ENCODE peak calls at places on chromosomes 6 and 20, in ten cellular contexts. K is foreskin fibroblast, D is spleen, G is neural crest cell, L is astrocyte of the cerebellum, S is Calu3, N is sigmoid colon, R is pancreas, Q is PC-9, Y is fibroblast of lung. X is an unnamed sample.
A peak's percentile ranks its signal among the peaks of the same experiment; 100 is the strongest.

GRCh38 chr6:30130887-30131862 is 4.8 kb upstream of the TRIM40 start:
- DNase-seq in S (peak; percentile 79), K (peak; percentile 93), L (peak; percentile 72), D (peak; percentile 77), G (peak; percentile 56), Q (peak; percentile 80), Y (peak; percentile 79), R (no peak), N (peak; percentile 82), X (peak; percentile 36)

GRCh38 chr20:10667077-10667401 is 6.8 kb downstream of the JAG1 start:
- DNase-seq in Y (peak; percentile 70), G (no peak), S (no peak), R (peak; percentile 72), D (peak; percentile 82), K (no peak), L (no peak), Q (no peak), N (no peak), X (no peak)

GRCh38 chr6:129567374-129567773 is 142.6 kb downstream of the ARHGAP18 start:
- DNase-seq in G (no peak), R (no peak), N (no peak), L (no peak), K (no peak), Y (no peak), S (peak; percentile 35), Q (no peak), D (no peak), X (no peak)

GRCh38 chr6:23176883-23177282 is 607.5 kb downstream of the HDGFL1 start:
- DNase-seq in S (no peak), N (no peak), K (peak; percentile 76), G (no peak), Q (no peak), Y (no peak), D (no peak), L (no peak), R (no peak), X (no peak)

GRCh38 chr6:20833881-20834515 is 299.7 kb downstream of the CDKAL1 start:
- DNase-seq in L (no peak), G (no peak), S (no peak), Y (no peak), R (no peak), D (no peak), N (no peak), Q (no peak), K (no peak), X (no peak)

GRCh38 chr20:56359212-56360132 is 698 bp downstream of the FAM210B start:
- DNase-seq in D (peak; percentile 86), Q (peak; percentile 56), G (peak; percentile 54), L (peak; percentile 45), Y (peak; percentile 81), S (peak; percentile 17), N (peak; percentile 78), K (peak; percentile 82), R (peak; percentile 71), X (no peak)

GRCh38 chr20:45406260-45407066 is 1.6 kb upstream of the DBNDD2 start:
- DNase-seq in Q (peak; percentile 52), L (no peak), N (peak; percentile 91), Y (peak; percentile 15), D (peak; percentile 85), S (peak; percentile 84), R (peak; percentile 88), G (peak; percentile 42), K (peak; percentile 64), X (no peak)

GRCh38 chr6:51152594-51152993 is 333.9 kb downstream of the TFAP2B start:
- DNase-seq in D (no peak), R (no peak), G (no peak), K (no peak), Y (no peak), L (no peak), Q (no peak), N (no peak), S (no peak), X (no peak)

DNA sequence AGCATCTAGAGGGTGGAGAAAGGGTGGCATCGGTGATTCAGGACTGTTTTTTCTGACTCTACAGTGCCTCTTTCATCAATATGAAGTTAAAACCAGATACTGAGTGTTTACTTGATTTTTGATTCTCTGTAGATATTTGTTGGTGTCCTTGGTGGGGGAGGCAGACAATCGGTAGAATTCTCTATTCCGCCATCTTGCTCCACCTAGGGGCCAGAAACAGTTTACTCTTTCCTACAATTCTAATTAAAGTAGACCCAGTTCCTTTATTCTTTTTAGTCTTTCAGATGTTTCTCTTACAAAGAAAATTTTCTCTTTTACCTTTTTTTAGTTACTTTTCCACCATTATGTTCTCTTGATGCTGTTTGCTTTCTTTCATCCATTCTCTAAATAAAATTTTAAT is 162.1 kb upstream of the RAB32 start:
- DNase-seq in G (no peak), L (no peak), Q (no peak), Y (no peak), R (no peak), K (peak; percentile 7), N (no peak), D (no peak), S (no peak), X (no peak)
- TF ChIP-seq CTCF in G (peak; percentile 19), L (peak; percentile 20), Q (peak; percentile 35), Y (no peak), R (no peak), K (peak; percentile 11), N (no peak), D (no peak), S (no peak), X (no peak)

DNA sequence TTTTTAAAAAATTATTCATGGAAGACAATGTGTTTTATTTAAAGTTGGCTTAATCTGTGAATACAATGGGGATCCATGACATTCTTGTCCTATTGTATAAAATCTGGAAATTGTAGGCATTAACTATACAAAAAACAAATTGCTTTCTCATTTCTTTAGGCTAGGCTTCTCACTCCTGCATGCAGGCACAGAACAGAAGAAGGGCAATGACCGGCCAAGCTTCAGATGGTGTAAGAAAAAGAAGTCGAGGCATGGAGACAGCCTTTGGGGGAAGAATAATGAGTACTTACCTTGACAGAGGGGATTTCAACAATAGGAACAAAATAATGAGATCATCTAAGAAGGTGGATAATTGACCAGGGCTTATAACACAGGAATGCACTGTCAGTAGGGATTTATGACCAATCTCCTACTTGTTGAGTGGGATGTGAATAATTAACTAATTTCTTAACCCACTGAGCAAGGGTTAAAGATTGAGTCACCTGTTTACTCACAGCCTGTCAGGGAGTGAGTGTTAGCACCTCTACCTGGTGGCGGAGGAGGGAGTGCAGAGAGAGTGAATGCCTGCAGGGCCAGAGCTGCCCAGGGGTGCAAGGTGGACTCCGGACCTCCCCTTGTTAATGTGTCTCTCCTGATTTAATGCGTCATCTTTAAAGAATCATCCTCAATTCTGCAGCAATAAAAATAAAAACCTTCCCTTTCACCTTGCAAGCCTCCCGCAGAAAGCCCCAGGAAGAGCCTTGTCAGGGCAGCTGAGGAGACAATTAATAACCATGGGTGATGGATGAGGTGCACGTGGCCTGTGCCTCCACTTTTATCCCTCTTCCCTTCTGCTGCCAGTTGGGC is 3.9 kb downstream of the SLC22A2 start:
- DNase-seq in D (no peak), N (no peak), Q (peak; percentile 69), R (no peak), S (peak; percentile 86), L (no peak), K (no peak), Y (no peak), G (no peak), X (no peak)
- TF ChIP-seq CTCF in D (no peak), N (no peak), Q (no peak), R (no peak), S (no peak), L (no peak), K (no peak), Y (no peak), G (no peak), X (no peak)

GRCh38 chr6:134921276-134921979 is 28.5 kb downstream of the ALDH8A1 start:
- DNase-seq in Y (no peak), D (no peak), L (no peak), K (peak; percentile 47), N (no peak), S (no peak), Q (no peak), G (no peak), R (no peak), X (no peak)

GRCh38 chr6:134920422-134920821 is 29.5 kb downstream of the ALDH8A1 start:
- DNase-seq in R (no peak), N (no peak), Q (peak; percentile 67), D (no peak), G (no peak), K (no peak), Y (peak; percentile 13), S (no peak), L (no peak), X (no peak)

GRCh38 chr6:134921980-134922313 is 28.0 kb downstream of the ALDH8A1 start:
- DNase-seq in Y (peak; percentile 20), D (no peak), L (no peak), K (no peak), Q (no peak), N (no peak), R (no peak), S (no peak), G (no peak), X (no peak)

GRCh38 chr6:134918418-134918961 is 31.4 kb downstream of the ALDH8A1 start:
- DNase-seq in N (no peak), Q (no peak), Y (no peak), K (no peak), S (no peak), G (no peak), R (no peak), D (no peak), L (no peak), X (no peak)
- TF ChIP-seq CTCF in N (no peak), Q (no peak), Y (no peak), K (no peak), S (no peak), G (no peak), R (no peak), D (no peak), L (no peak), X (no peak)

GRCh38 chr20:62039738-62040137 is 25.9 kb downstream of the TAF4 start:
- DNase-seq in R (no peak), K (no peak), Y (peak; percentile 34), G (no peak), L (no peak), N (no peak), D (no peak), Q (no peak), S (no peak), X (no peak)

GRCh38 chr20:62040933-62041332 is 24.7 kb downstream of the TAF4 start:
- DNase-seq in N (no peak), K (no peak), Q (no peak), D (peak; percentile 38), R (no peak), Y (no peak), G (no peak), S (no peak), L (no peak), X (no peak)

GRCh38 chr20:62042025-62042820 is 23.5 kb downstream of the TAF4 start:
- DNase-seq in G (no peak), R (no peak), Q (no peak), Y (no peak), L (no peak), K (no peak), D (peak; percentile 43), N (no peak), S (no peak), X (no peak)

GRCh38 chr20:62043131-62043914 is 22.4 kb downstream of the TAF4 start:
- DNase-seq in R (no peak), N (no peak), G (no peak), L (no peak), K (peak; percentile 53), Q (no peak), D (peak; percentile 72), Y (no peak), S (no peak), X (no peak)

DNA sequence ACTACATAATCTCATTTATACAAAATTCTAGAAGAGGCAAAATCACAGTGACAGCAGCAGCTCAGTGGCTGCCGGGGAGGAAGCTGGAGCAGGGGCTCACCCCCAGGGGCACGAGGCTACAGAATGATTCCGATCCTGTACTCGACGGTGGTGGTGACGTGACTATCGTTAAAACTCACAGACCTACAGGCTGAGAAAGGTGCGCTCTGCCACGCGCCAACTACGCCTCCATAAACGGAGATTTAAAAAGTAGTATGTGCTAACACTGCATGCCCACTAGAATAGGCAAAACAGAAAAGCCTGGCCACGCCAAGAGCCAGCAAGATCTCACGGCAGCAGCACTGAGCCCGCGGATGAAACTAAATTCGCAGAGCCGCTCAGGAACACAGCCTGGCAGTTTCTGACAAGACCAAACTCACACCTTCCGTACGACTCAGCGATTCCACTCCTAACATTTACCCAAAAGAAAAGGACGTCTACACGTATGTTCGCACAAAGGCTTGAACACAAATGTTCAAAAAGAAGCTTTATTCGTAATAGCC is 25.2 kb downstream of the TAF4 start:
- DNase-seq in D (peak; percentile 31), G (no peak), L (no peak), Q (no peak), K (no peak), R (no peak), Y (no peak), N (no peak), S (no peak), X (no peak)
- TF ChIP-seq CTCF in D (no peak), G (no peak), L (no peak), Q (no peak), K (no peak), R (no peak), Y (no peak), N (no peak), S (no peak), X (no peak)

X was measured in natural killer cell.